ENCODE peak calls at places on chromosomes 13 and 19, in nine cellular contexts. One of them, this sample, is unnamed.

GRCh38 chr13:109868583-109869311 is 82.4 kb upstream of the IRS2 start:
- DNase-seq in right cardiac atrium: no peak
- DNase-seq in AG04450: no peak
- DNase-seq in psoas muscle: no peak
- DNase-seq in naive thymus-derived CD4-positive, alpha-beta T cell: no peak
- DNase-seq in AG10803: no peak
- DNase-seq in uterus: no peak
- DNase-seq in CD4-positive, CD25-positive, alpha-beta regulatory T cell: no peak
- DNase-seq in astrocyte: no peak
- DNase-seq in this sample: peak; percentile 8

GRCh38 chr19:39154626-39155100 is 29.1 kb downstream of the PAK4 start:
- DNase-seq in right cardiac atrium: no peak
- DNase-seq in AG04450: no peak
- DNase-seq in psoas muscle: no peak
- DNase-seq in naive thymus-derived CD4-positive, alpha-beta T cell: no peak
- DNase-seq in AG10803: no peak
- DNase-seq in uterus: no peak
- DNase-seq in CD4-positive, CD25-positive, alpha-beta regulatory T cell: no peak
- DNase-seq in astrocyte: no peak
- DNase-seq in this sample: no peak

GRCh38 chr19:54653181-54653809 is 9.5 kb upstream of the LILRB4 start:
- DNase-seq in right cardiac atrium: no peak
- DNase-seq in AG04450: no peak
- DNase-seq in psoas muscle: no peak
- DNase-seq in naive thymus-derived CD4-positive, alpha-beta T cell: peak; percentile 1
- DNase-seq in AG10803: peak; percentile 10
- DNase-seq in uterus: no peak
- DNase-seq in CD4-positive, CD25-positive, alpha-beta regulatory T cell: peak; percentile 35
- DNase-seq in astrocyte: peak; percentile 1
- DNase-seq in this sample: peak; percentile 31

GRCh38 chr19:38734426-38735256 is 9.6 kb downstream of the CAPN12 start:
- DNase-seq in right cardiac atrium: peak; percentile 38
- DNase-seq in AG04450: no peak
- DNase-seq in psoas muscle: peak; percentile 62
- DNase-seq in naive thymus-derived CD4-positive, alpha-beta T cell: peak; percentile 45
- DNase-seq in AG10803: peak; percentile 16
- DNase-seq in uterus: peak; percentile 35
- DNase-seq in CD4-positive, CD25-positive, alpha-beta regulatory T cell: peak; percentile 79
- DNase-seq in astrocyte: no peak
- DNase-seq in this sample: no peak

GRCh38 chr13:71873418-71874276 is 6.6 kb upstream of the DACH1 start:
- DNase-seq in right cardiac atrium: no peak
- DNase-seq in AG04450: no peak
- DNase-seq in psoas muscle: no peak
- DNase-seq in naive thymus-derived CD4-positive, alpha-beta T cell: no peak
- DNase-seq in AG10803: no peak
- DNase-seq in uterus: no peak
- DNase-seq in CD4-positive, CD25-positive, alpha-beta regulatory T cell: no peak
- DNase-seq in astrocyte: no peak
- DNase-seq in this sample: no peak

GRCh38 chr13:106513608-106514007 is 21.9 kb downstream of the EFNB2 start:
- DNase-seq in right cardiac atrium: no peak
- DNase-seq in AG04450: no peak
- DNase-seq in psoas muscle: no peak
- DNase-seq in naive thymus-derived CD4-positive, alpha-beta T cell: no peak
- DNase-seq in AG10803: no peak
- DNase-seq in uterus: no peak
- DNase-seq in CD4-positive, CD25-positive, alpha-beta regulatory T cell: no peak
- DNase-seq in astrocyte: no peak
- DNase-seq in this sample: no peak

GRCh38 chr19:35908977-35909683 is 1.0 kb upstream of the TYROBP start:
- DNase-seq in right cardiac atrium: peak; percentile 75
- DNase-seq in AG04450: no peak
- DNase-seq in psoas muscle: peak; percentile 84
- DNase-seq in naive thymus-derived CD4-positive, alpha-beta T cell: peak; percentile 20
- DNase-seq in AG10803: no peak
- DNase-seq in uterus: no peak
- DNase-seq in CD4-positive, CD25-positive, alpha-beta regulatory T cell: no peak
- DNase-seq in astrocyte: no peak
- DNase-seq in this sample: no peak

GRCh38 chr13:77919351-77920294 is 992 bp upstream of the EDNRB start:
- DNase-seq in right cardiac atrium: peak; percentile 81
- DNase-seq in AG04450: no peak
- DNase-seq in psoas muscle: peak; percentile 82
- DNase-seq in naive thymus-derived CD4-positive, alpha-beta T cell: no peak
- DNase-seq in AG10803: no peak
- DNase-seq in uterus: peak; percentile 66
- DNase-seq in CD4-positive, CD25-positive, alpha-beta regulatory T cell: no peak
- DNase-seq in astrocyte: peak; percentile 20
- DNase-seq in this sample: peak; percentile 60

GRCh38 chr13:101170306-101170705 is 246.0 kb downstream of the NALCN start:
- DNase-seq in right cardiac atrium: no peak
- DNase-seq in AG04450: no peak
- DNase-seq in psoas muscle: no peak
- DNase-seq in naive thymus-derived CD4-positive, alpha-beta T cell: no peak
- DNase-seq in AG10803: no peak
- DNase-seq in uterus: no peak
- DNase-seq in CD4-positive, CD25-positive, alpha-beta regulatory T cell: no peak
- DNase-seq in astrocyte: no peak
- DNase-seq in this sample: no peak

DNA sequence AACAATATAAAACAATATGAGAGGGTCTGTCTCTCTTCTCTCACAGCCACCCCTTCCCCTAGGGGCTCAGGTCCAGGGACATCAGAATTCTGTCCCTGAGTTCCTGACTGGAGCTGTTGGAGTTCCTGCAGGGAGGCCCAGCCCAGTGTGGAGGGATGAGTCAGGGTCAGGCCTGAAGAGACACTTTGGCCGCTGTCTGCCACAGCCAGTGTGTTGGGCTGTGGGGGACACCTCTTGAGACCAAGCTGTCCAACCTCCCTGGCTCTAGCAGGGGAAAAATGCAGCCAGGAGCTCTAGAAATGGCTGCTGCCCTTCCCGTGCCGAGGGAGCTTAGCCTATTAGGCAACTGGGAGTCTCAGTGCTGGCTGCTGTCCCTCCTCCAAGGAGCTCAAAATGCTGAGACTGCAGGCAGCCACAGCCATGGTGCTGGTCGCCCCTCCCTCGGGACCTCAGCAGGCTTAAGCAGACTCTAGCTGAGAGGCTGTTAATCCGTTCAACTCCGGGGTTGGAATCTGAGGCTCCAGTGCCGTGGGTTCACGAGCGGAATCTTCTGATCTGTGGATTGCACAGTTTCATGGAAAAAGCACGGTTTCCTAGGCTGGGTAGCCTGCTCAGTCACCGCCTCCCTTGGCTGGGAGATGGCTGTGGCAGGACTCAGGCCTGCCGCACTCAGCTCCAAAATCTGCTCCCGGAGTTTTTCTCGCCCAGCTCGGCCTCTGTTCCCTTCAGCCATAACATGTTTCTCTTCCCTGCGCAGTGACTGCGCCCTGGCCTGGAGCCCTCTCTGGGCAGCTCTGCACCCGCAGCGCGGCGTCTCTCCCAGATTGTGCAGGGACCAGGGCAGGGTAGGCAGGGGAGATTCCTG is 3.8 kb upstream of the ZNF626 start:
- DNase-seq in right cardiac atrium: peak; percentile 61
- DNase-seq in AG04450: no peak
- DNase-seq in psoas muscle: peak; percentile 71
- DNase-seq in naive thymus-derived CD4-positive, alpha-beta T cell: no peak
- DNase-seq in AG10803: peak; percentile 22
- DNase-seq in uterus: peak; percentile 32
- DNase-seq in CD4-positive, CD25-positive, alpha-beta regulatory T cell: no peak
- DNase-seq in astrocyte: peak; percentile 9
- DNase-seq in this sample: peak; percentile 3
- H3K4me3 ChIP-seq in right cardiac atrium: peak overlapping the region; percentile 7
- H3K4me3 ChIP-seq in AG04450: no peak overlapping the region
- H3K4me3 ChIP-seq in psoas muscle: peak overlapping the region; percentile 62
- H3K4me3 ChIP-seq in naive thymus-derived CD4-positive, alpha-beta T cell: no peak overlapping the region
- H3K4me3 ChIP-seq in AG10803: no peak overlapping the region
- H3K4me3 ChIP-seq in uterus: no peak overlapping the region
- H3K4me3 ChIP-seq in CD4-positive, CD25-positive, alpha-beta regulatory T cell: peak overlapping the region; percentile 32
- H3K4me3 ChIP-seq in astrocyte: no peak overlapping the region
- H3K4me3 ChIP-seq in this sample: no peak overlapping the region

DNA sequence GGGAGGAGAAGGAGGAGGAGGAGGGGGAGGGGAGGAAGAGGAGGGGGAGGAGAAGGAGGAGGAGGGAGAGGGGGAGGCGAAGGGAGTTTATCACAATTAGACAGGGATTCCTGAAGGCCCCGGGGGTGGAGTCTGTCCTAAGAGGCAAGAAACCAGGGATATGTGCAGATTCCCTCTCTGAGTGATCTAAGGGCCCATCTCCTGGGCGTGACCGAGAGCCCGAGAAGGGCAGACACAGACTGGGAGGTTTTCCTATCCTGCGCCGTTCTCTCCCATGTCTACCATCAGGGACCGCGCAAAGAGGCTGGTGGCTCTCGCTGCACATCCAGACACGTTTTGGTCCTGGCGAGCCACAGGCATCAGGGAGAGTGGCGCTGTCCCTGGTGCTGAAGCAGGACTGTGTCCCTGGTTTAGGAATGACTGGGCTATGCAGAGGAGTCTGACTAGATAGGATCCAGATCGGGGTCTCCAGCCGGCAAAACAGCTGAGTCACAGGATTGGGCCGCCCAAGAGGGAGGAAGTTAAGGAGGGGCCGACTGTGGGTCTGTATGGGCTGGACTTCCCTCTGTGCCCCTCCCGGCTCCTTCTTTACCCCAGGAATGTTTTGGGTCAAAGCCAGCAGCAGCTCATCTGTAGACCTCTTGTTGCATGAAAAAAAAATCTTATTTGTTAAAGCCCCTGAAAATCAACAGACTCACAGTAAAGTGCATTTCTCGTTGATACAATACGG is 17.9 kb upstream of the ZNF175 start:
- DNase-seq in right cardiac atrium: peak; percentile 77
- DNase-seq in AG04450: peak; percentile 23
- DNase-seq in psoas muscle: peak; percentile 71
- DNase-seq in naive thymus-derived CD4-positive, alpha-beta T cell: no peak
- DNase-seq in AG10803: peak; percentile 46
- DNase-seq in uterus: peak; percentile 35
- DNase-seq in CD4-positive, CD25-positive, alpha-beta regulatory T cell: no peak
- DNase-seq in astrocyte: peak; percentile 8
- DNase-seq in this sample: peak; percentile 78
- H3K4me3 ChIP-seq in right cardiac atrium: no peak overlapping the region
- H3K4me3 ChIP-seq in AG04450: no peak overlapping the region
- H3K4me3 ChIP-seq in psoas muscle: no peak overlapping the region
- H3K4me3 ChIP-seq in naive thymus-derived CD4-positive, alpha-beta T cell: no peak overlapping the region
- H3K4me3 ChIP-seq in AG10803: no peak overlapping the region
- H3K4me3 ChIP-seq in uterus: no peak overlapping the region
- H3K4me3 ChIP-seq in CD4-positive, CD25-positive, alpha-beta regulatory T cell: no peak overlapping the region
- H3K4me3 ChIP-seq in astrocyte: no peak overlapping the region
- H3K4me3 ChIP-seq in this sample: no peak overlapping the region

DNA sequence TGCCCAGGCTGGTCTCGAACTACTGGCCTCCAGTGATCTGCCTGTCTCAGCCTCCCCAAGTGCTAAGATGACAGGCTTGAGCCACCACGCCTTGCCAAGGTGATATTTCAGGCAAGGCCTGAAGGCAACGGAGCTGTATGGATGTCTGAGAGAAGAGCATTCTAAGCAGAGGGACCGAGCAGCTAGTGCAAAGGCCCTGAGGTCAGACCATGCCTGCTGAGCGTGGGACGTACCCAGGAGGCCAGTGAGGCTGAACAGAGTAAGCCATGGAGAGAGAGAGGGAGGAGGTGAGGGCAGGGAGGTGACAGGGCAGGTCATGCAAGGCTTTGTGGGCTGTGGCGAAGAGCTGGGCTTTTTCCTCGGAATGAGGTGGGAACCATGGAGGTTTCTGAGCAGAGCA is 3.4 kb upstream of the SLC44A2 start:
- DNase-seq in right cardiac atrium: no peak
- DNase-seq in AG04450: no peak
- DNase-seq in psoas muscle: no peak
- DNase-seq in naive thymus-derived CD4-positive, alpha-beta T cell: no peak
- DNase-seq in AG10803: no peak
- DNase-seq in uterus: no peak
- DNase-seq in CD4-positive, CD25-positive, alpha-beta regulatory T cell: no peak
- DNase-seq in astrocyte: no peak
- DNase-seq in this sample: no peak
- H3K4me3 ChIP-seq in right cardiac atrium: no peak overlapping the region
- H3K4me3 ChIP-seq in AG04450: no peak overlapping the region
- H3K4me3 ChIP-seq in psoas muscle: no peak overlapping the region
- H3K4me3 ChIP-seq in naive thymus-derived CD4-positive, alpha-beta T cell: no peak overlapping the region
- H3K4me3 ChIP-seq in AG10803: no peak overlapping the region
- H3K4me3 ChIP-seq in uterus: no peak overlapping the region
- H3K4me3 ChIP-seq in CD4-positive, CD25-positive, alpha-beta regulatory T cell: no peak overlapping the region
- H3K4me3 ChIP-seq in astrocyte: no peak overlapping the region
- H3K4me3 ChIP-seq in this sample: no peak overlapping the region

GRCh38 chr19:50005428-50005827 is 19.7 kb downstream of the VRK3 start:
- DNase-seq in right cardiac atrium: no peak
- DNase-seq in AG04450: no peak
- DNase-seq in psoas muscle: no peak
- DNase-seq in naive thymus-derived CD4-positive, alpha-beta T cell: no peak
- DNase-seq in AG10803: no peak
- DNase-seq in uterus: no peak
- DNase-seq in CD4-positive, CD25-positive, alpha-beta regulatory T cell: no peak
- DNase-seq in astrocyte: no peak
- DNase-seq in this sample: no peak
- H3K4me3 ChIP-seq in right cardiac atrium: no peak overlapping the region
- H3K4me3 ChIP-seq in AG04450: no peak overlapping the region
- H3K4me3 ChIP-seq in psoas muscle: no peak overlapping the region
- H3K4me3 ChIP-seq in naive thymus-derived CD4-positive, alpha-beta T cell: no peak overlapping the region
- H3K4me3 ChIP-seq in AG10803: no peak overlapping the region
- H3K4me3 ChIP-seq in uterus: no peak overlapping the region
- H3K4me3 ChIP-seq in CD4-positive, CD25-positive, alpha-beta regulatory T cell: no peak overlapping the region
- H3K4me3 ChIP-seq in astrocyte: no peak overlapping the region
- H3K4me3 ChIP-seq in this sample: no peak overlapping the region

This sample was measured in fibroblast of pulmonary artery.